ENCODE peak calls at places on chromosome 14, in five cellular contexts. One of them, this sample, is unnamed.

GRCh38 chr14:22871200-22871961 is at the start of gene LRP10:
- DNase-seq in vagina: no peak
- DNase-seq in esophagus muscularis mucosa: peak
- DNase-seq in HCT116: peak
- DNase-seq in upper lobe of left lung: peak
- DNase-seq in this sample: peak

GRCh38 chr14:70641548-70642312 is at the start of gene TTC9:
- DNase-seq in esophagus muscularis mucosa: no peak
- DNase-seq in HCT116: no peak
- DNase-seq in upper lobe of left lung: peak
- DNase-seq in vagina: no peak
- DNase-seq in this sample: no peak

GRCh38 chr14:52021971-52022600 is 32.7 kb downstream of the RTRAF start:
- DNase-seq in HCT116: no peak
- DNase-seq in vagina: no peak
- DNase-seq in upper lobe of left lung: no peak
- DNase-seq in esophagus muscularis mucosa: no peak
- DNase-seq in this sample: no peak

GRCh38 chr14:72479471-72479931 is 414.4 kb downstream of the DPF3 start:
- DNase-seq in HCT116: no peak
- DNase-seq in esophagus muscularis mucosa: no peak
- DNase-seq in vagina: peak
- DNase-seq in upper lobe of left lung: no peak
- DNase-seq in this sample: no peak

GRCh38 chr14:83777516-83777915 is 1752.4 kb upstream of the FLRT2 start:
- DNase-seq in vagina: no peak
- DNase-seq in esophagus muscularis mucosa: no peak
- DNase-seq in upper lobe of left lung: no peak
- DNase-seq in HCT116: no peak
- DNase-seq in this sample: no peak

GRCh38 chr14:65792208-65792905 is 379.8 kb downstream of the FUT8 start:
- DNase-seq in vagina: no peak
- DNase-seq in upper lobe of left lung: no peak
- DNase-seq in HCT116: peak
- DNase-seq in esophagus muscularis mucosa: no peak
- DNase-seq in this sample: no peak

GRCh38 chr14:73008501-73008900 is 18.4 kb downstream of the ZFYVE1 start:
- DNase-seq in upper lobe of left lung: no peak
- DNase-seq in vagina: no peak
- DNase-seq in HCT116: no peak
- DNase-seq in esophagus muscularis mucosa: no peak
- DNase-seq in this sample: no peak

GRCh38 chr14:61959348-61959747 is 197.1 kb downstream of the SNAPC1 start:
- DNase-seq in HCT116: no peak
- DNase-seq in upper lobe of left lung: no peak
- DNase-seq in esophagus muscularis mucosa: no peak
- DNase-seq in vagina: no peak
- DNase-seq in this sample: no peak

GRCh38 chr14:70281938-70282337 is 77.5 kb downstream of the COX16 start:
- DNase-seq in HCT116: no peak
- DNase-seq in esophagus muscularis mucosa: no peak
- DNase-seq in vagina: no peak
- DNase-seq in upper lobe of left lung: no peak
- DNase-seq in this sample: no peak

GRCh38 chr14:56686416-56686815 is 106.8 kb downstream of the TMEM260 start:
- DNase-seq in HCT116: no peak
- DNase-seq in vagina: no peak
- DNase-seq in upper lobe of left lung: no peak
- DNase-seq in esophagus muscularis mucosa: no peak
- DNase-seq in this sample: no peak

GRCh38 chr14:65787461-65787860 is 374.9 kb downstream of the FUT8 start:
- DNase-seq in vagina: no peak
- DNase-seq in HCT116: no peak
- DNase-seq in upper lobe of left lung: no peak
- DNase-seq in esophagus muscularis mucosa: no peak
- DNase-seq in this sample: no peak

GRCh38 chr14:80095623-80096022 is 115.7 kb downstream of the DIO2 start:
- DNase-seq in esophagus muscularis mucosa: no peak
- DNase-seq in vagina: no peak
- DNase-seq in HCT116: no peak
- DNase-seq in upper lobe of left lung: no peak
- DNase-seq in this sample: no peak

GRCh38 chr14:65620195-65620594 is 207.7 kb downstream of the FUT8 start:
- DNase-seq in HCT116: no peak
- DNase-seq in esophagus muscularis mucosa: no peak
- DNase-seq in vagina: no peak
- DNase-seq in upper lobe of left lung: no peak
- DNase-seq in this sample: no peak

GRCh38 chr14:81565441-81566290 is 32.0 kb upstream of the SEL1L start:
- DNase-seq in HCT116: peak
- DNase-seq in esophagus muscularis mucosa: no peak
- DNase-seq in vagina: no peak
- DNase-seq in upper lobe of left lung: no peak
- DNase-seq in this sample: no peak

GRCh38 chr14:72665259-72665658 is 228.6 kb downstream of the DPF3 start:
- DNase-seq in upper lobe of left lung: no peak
- DNase-seq in vagina: no peak
- DNase-seq in esophagus muscularis mucosa: no peak
- DNase-seq in HCT116: peak
- DNase-seq in this sample: no peak

GRCh38 chr14:33964599-33965317 is 13.9 kb upstream of the EGLN3 start:
- DNase-seq in esophagus muscularis mucosa: peak
- DNase-seq in HCT116: no peak
- DNase-seq in vagina: no peak
- DNase-seq in upper lobe of left lung: no peak
- DNase-seq in this sample: no peak

DNA sequence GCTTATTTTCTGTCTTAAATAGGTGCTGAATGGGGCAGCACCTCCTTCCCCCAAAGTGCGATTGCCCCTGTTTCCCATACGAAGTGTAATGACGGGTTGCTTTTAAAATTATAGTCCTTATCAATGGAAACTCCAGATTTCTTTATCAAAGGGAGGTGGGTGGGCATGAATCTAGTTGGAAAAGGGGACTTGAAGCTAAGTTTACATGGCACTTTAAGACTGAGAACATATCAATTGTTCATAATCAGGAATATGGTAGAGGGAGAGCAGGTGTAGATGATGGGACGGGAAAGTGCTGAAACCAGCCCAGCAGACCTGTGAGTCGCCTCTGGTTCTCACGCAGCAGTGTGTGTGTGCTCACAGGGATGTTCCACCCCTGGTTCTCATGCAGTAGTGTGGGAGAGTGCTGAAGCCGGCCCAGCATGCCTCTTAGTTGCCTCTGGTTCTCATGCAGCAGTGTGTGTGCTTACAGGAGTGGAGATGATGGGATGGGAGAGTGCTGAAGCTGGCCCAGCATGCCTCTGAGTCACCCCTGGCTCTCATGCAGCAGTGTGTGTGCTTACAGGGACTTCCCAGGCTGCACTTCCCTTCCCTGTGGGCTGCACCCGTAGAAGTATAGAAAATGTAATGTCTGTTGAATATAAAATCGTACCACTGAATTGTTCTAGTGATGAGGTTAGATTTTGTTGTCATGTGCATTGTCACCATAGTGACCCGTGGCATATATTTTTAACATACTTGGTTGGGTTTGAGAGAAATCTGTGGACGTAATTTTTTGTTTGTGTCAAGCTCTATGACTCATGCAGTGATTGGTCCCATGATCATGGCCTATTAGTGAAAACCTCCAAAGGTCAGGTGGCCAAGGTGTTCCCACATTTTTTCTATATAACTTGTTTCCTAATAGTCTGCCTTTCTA is 51.6 kb downstream of the GPATCH2L start:
- DNase-seq in upper lobe of left lung: peak
- DNase-seq in vagina: no peak
- DNase-seq in HCT116: no peak
- DNase-seq in esophagus muscularis mucosa: no peak
- DNase-seq in this sample: no peak
- TF ChIP-seq POLR2A in upper lobe of left lung: no peak
- TF ChIP-seq POLR2A in vagina: no peak
- TF ChIP-seq POLR2A in HCT116: no peak
- TF ChIP-seq POLR2A in esophagus muscularis mucosa: no peak
- TF ChIP-seq POLR2A in this sample: no peak

DNA sequence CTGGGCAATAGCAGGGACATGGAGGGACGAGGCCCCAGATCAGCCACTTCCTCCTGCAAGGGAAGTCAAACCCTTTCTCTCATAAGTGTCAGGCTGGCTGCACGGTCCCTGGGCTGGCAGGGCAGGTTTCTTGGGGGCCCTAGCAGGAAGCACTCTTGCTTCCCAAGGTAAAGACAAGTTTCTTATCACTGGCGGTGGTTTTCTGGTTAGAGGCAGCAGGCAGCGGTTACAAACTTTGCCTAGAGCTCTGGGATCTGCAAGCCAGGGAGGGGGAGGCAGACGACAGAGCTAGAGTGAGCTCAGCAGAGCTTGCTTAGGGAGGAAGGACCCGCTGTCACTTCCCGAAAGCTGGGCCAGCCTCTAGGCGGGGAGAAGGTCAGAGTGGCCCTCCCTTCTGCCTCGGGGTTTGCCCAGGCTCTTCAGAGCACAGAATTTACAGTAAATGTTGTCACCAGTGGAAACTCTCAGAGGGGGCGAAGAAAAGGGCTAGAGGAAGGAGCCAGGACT is 20.4 kb downstream of the BATF start:
- DNase-seq in esophagus muscularis mucosa: no peak
- DNase-seq in HCT116: no peak
- DNase-seq in upper lobe of left lung: peak
- DNase-seq in vagina: no peak
- DNase-seq in this sample: peak
- TF ChIP-seq POLR2AphosphoS5 in esophagus muscularis mucosa: peak
- TF ChIP-seq POLR2AphosphoS5 in HCT116: no peak
- TF ChIP-seq POLR2AphosphoS5 in upper lobe of left lung: peak
- TF ChIP-seq POLR2AphosphoS5 in vagina: no peak
- TF ChIP-seq POLR2AphosphoS5 in this sample: peak

DNA sequence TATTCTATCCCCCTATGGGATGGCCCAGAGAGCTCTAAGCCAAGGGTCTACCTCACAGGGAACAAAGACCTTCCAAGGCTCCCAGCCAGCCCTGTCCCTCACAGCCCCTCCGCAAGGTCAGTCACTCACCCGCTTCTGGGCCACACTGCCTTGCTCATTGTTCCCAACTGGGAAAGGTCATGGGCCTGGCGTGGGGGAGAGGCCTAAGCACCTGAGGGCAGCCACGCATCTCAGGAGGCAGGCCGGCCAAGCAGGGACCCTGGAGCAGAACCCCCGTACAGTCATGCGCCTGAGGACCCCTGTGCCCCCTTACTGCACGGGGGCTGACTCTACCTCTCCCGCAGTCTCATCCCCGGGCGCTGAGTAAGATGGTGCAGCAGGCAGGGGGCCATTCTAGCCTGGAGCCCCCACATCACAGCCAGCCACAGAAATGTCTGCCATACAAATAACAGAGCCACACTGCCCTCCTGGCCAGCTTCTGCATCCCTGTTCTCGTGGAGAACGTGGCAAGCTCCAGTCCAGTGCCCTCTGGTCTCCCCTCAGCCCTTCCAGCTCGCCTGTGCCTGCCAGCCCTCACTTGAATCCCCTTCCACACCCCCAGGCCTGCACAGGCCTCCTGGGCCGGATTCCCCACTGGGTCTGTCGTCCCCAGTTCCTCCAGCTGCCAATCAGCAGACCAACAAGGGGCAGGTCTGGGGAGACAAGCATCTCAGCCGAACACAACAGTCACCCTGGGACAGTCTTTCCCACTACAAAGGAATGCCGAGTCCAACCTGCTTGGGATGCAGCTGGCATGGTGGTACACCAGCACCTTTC is 16.3 kb downstream of the CCDC85C start:
- DNase-seq in vagina: no peak
- DNase-seq in HCT116: no peak
- DNase-seq in esophagus muscularis mucosa: no peak
- DNase-seq in upper lobe of left lung: no peak
- DNase-seq in this sample: no peak
- H3K27ac ChIP-seq in vagina: no peak
- H3K27ac ChIP-seq in HCT116: no peak
- H3K27ac ChIP-seq in esophagus muscularis mucosa: peak
- H3K27ac ChIP-seq in upper lobe of left lung: peak
- H3K27ac ChIP-seq in this sample: no peak

DNA sequence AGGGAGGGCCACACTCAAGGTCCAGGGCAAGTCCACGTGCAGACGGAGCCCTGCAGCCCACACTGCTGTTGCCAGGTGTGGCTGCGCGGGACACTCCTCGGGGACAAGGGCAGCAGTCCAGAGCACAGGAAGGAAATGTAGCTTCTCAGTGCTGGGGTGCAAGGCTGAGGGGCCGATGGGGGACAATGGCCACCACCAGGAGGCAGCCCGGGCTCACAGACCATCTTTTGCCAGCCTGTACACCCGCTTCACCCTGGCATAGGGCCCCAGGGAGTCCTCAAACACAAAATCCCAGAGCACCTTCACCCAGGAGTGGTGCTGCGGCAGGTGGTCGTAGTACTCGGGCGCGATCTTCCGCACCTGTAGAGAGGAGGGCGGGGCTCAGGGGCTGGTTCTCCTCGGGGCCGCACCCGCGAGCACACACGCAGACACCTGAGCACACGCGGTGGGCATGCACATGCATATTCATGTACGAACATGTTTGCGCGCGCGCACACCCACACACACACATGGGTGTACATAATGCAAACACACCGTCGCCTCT is 12.8 kb downstream of the DEGS2 start:
- DNase-seq in upper lobe of left lung: no peak
- DNase-seq in vagina: no peak
- DNase-seq in HCT116: no peak
- DNase-seq in esophagus muscularis mucosa: no peak
- DNase-seq in this sample: no peak
- TF ChIP-seq POLR2A in upper lobe of left lung: no peak
- TF ChIP-seq POLR2A in vagina: no peak
- TF ChIP-seq POLR2A in HCT116: no peak
- TF ChIP-seq POLR2A in esophagus muscularis mucosa: no peak
- TF ChIP-seq POLR2A in this sample: no peak

DNA sequence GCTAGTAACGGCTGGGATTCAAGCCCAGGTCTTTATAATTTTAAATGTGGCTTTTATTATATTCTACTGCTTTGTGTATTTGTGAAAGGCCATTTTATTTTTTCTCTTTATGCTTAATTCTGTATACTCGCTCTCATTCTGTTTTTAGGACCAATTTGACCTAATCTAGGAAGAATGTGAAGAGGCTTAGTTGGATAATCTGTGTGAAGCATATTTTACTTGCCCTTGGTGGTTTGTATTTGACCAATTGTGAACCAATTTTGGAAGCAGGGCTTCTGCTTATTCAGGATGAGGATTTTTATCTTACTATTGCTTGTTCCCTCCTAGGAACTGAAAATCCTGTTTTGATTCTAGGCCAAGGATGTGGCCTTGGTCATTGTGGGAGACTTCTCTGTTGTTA is 113.1 kb downstream of the TTC6 start:
- DNase-seq in esophagus muscularis mucosa: no peak
- DNase-seq in HCT116: no peak
- DNase-seq in vagina: no peak
- DNase-seq in upper lobe of left lung: no peak
- DNase-seq in this sample: no peak
- TF ChIP-seq POLR2AphosphoS5 in esophagus muscularis mucosa: no peak
- TF ChIP-seq POLR2AphosphoS5 in HCT116: no peak
- TF ChIP-seq POLR2AphosphoS5 in vagina: no peak
- TF ChIP-seq POLR2AphosphoS5 in upper lobe of left lung: no peak
- TF ChIP-seq POLR2AphosphoS5 in this sample: no peak

GRCh38 chr14:30935445-30935844 is 61.1 kb downstream of the COCH start:
- DNase-seq in vagina: no peak
- DNase-seq in HCT116: no peak
- DNase-seq in upper lobe of left lung: no peak
- DNase-seq in esophagus muscularis mucosa: no peak
- DNase-seq in this sample: no peak
- H3K27ac ChIP-seq in vagina: no peak
- H3K27ac ChIP-seq in HCT116: no peak
- H3K27ac ChIP-seq in upper lobe of left lung: no peak
- H3K27ac ChIP-seq in esophagus muscularis mucosa: no peak
- H3K27ac ChIP-seq in this sample: no peak

GRCh38 chr14:105301103-105301914 is 508 bp upstream of the BRF1 start:
- DNase-seq in HCT116: peak
- DNase-seq in esophagus muscularis mucosa: peak
- DNase-seq in vagina: peak
- DNase-seq in upper lobe of left lung: peak
- DNase-seq in this sample: peak
- TF ChIP-seq POLR2A in HCT116: no peak
- TF ChIP-seq POLR2A in esophagus muscularis mucosa: no peak
- TF ChIP-seq POLR2A in vagina: no peak
- TF ChIP-seq POLR2A in upper lobe of left lung: no peak
- TF ChIP-seq POLR2A in this sample: no peak